ENCODE peak calls at places on chromosome 10, in six cellular contexts. X, J, P, F, U and A are unnamed samples.

GRCh38 chr10:31296754-31297153 is 22.3 kb upstream of the ZEB1 start:
- DNase-seq in J (no peak), F (no peak), P (no peak), X (no peak), U (no peak), A (no peak)

GRCh38 chr10:23439452-23439919 is 611 bp downstream of the OTUD1 start:
- DNase-seq in X (no peak), P (peak; percentile 51), U (peak; percentile 88), F (no peak), J (no peak), A (no peak)

GRCh38 chr10:100781145-100781665 is 35.8 kb downstream of the PAX2 start:
- DNase-seq in P (no peak), X (no peak), U (no peak), J (no peak), F (no peak), A (no peak)

GRCh38 chr10:114990991-114991390 is 53.0 kb downstream of the TRUB1 start:
- DNase-seq in U (no peak), J (no peak), F (no peak), X (no peak), P (no peak), A (no peak)

GRCh38 chr10:99941942-99942835 is 67.6 kb downstream of the DNMBP start:
- DNase-seq in P (no peak), J (no peak), F (peak; percentile 46), U (no peak), X (peak; percentile 38), A (no peak)

GRCh38 chr10:125160856-125161569 is 650 bp upstream of the CTBP2 start:
- DNase-seq in J (peak; percentile 83), X (peak; percentile 91), F (peak; percentile 76), U (peak; percentile 96), P (peak; percentile 80), A (peak; percentile 70)

GRCh38 chr10:71213127-71213616 is 802 bp downstream of the UNC5B start:
- DNase-seq in F (peak; percentile 52), X (peak; percentile 70), U (no peak), P (peak; percentile 50), J (no peak), A (no peak)

GRCh38 chr10:125023862-125024495 is 82.1 kb downstream of the ZRANB1 start:
- DNase-seq in F (peak; percentile 60), X (peak; percentile 82), U (peak; percentile 63), P (peak; percentile 76), J (no peak), A (no peak)

DNA sequence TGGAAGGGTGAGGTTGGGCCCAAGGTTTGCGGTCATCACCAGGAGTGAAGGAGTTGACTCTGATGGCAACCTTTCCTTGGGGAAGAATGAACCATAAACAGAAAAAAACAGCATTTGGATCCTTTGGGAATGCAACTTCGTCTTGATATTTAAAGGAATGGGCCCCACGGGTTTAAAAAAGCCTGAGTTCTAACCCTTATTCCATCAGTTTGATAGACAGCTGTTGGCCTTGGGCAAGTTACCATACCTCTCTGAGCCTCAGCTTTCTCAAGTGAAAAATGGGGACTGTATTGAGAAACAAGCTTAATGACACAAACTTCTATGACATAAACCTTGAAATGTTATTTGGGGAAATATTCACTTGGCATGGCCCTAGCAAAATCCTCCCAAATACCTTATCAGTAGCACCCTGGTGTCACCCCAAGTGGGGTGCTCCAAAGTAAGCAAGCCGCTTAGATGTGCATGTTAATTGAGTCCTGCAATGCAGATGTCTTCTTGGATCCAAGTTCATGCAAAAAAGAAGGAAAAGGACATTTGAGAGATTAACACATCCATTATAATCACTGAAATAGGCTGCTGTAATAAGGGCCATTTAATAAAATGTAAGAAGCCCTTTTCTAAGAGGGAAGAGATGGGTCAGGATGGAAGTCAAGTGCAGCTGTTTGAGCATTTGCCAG is 13.8 kb downstream of the MXI1 start:
- DNase-seq in J (no peak), U (no peak), P (no peak), X (no peak), F (no peak), A (no peak)
- TF ChIP-seq CTCF in J (no peak), U (no peak), P (no peak), X (no peak), F (no peak), A (no peak)

GRCh38 chr10:132396495-132397035 is 435 bp upstream of the PWWP2B start:
- DNase-seq in U (peak; percentile 93), P (peak; percentile 73), X (no peak), J (peak; percentile 64), F (peak; percentile 68), A (no peak)
- TF ChIP-seq CTCF in U (no peak), P (peak; percentile 43), X (no peak), J (peak; percentile 59), F (peak; percentile 68), A (no peak)

GRCh38 chr10:3935141-3935540 is 150.1 kb upstream of the KLF6 start:
- DNase-seq in F (peak; percentile 63), P (peak; percentile 26), J (peak; percentile 48), U (no peak), X (peak; percentile 40), A (no peak)
- TF ChIP-seq CTCF in F (no peak), P (no peak), J (no peak), U (no peak), X (no peak), A (peak; percentile 1)

DNA sequence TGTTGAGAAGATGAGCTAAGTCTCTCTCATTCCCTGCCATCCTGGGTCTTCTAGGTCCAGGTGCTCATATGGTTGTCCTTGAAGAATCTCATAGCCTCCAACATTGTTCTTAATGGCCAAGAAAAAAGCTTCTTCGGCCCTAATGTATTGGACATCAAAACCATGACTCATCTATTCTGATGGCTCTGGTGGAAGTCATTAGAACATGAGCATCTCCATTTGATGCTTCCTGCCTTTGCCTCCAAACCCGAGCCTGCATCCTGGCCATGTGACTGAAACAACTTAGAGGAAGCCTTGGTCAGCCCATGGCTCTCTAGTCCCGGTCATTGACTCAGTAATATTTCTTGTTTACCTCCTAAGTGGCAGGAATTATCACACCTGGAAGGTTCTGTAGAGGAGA is 264.1 kb upstream of the FZD8 start:
- DNase-seq in F (no peak), U (no peak), J (no peak), P (no peak), X (no peak), A (no peak)
- TF ChIP-seq CTCF in F (no peak), U (no peak), J (no peak), P (no peak), X (no peak), A (no peak)

GRCh38 chr10:93757136-93757535 is 600 bp upstream of the LGI1 start:
- DNase-seq in U (no peak), P (no peak), F (no peak), J (no peak), X (no peak), A (no peak)
- TF ChIP-seq CTCF in U (no peak), P (no peak), F (no peak), J (no peak), X (no peak), A (peak; percentile 1)

GRCh38 chr10:32961892-32962369 is 3.9 kb upstream of the ITGB1 start:
- DNase-seq in P (no peak), X (no peak), F (no peak), J (no peak), U (no peak), A (no peak)
- TF ChIP-seq CTCF in P (no peak), X (no peak), F (no peak), J (no peak), U (no peak), A (peak; percentile 26)

GRCh38 chr10:3623746-3624145 is 161.3 kb downstream of the KLF6 start:
- DNase-seq in P (no peak), J (no peak), F (no peak), U (no peak), X (no peak), A (peak; percentile 10)

GRCh38 chr10:3624367-3624766 is 160.6 kb downstream of the KLF6 start:
- DNase-seq in F (no peak), X (no peak), J (no peak), P (no peak), U (no peak), A (no peak)

GRCh38 chr10:3620818-3621217 is 164.2 kb downstream of the KLF6 start:
- DNase-seq in P (no peak), F (no peak), J (no peak), X (no peak), U (no peak), A (no peak)

GRCh38 chr10:3622845-3623621 is 162.0 kb downstream of the KLF6 start:
- DNase-seq in X (no peak), J (peak; percentile 68), P (no peak), U (no peak), F (no peak), A (no peak)

GRCh38 chr10:3622427-3622826 is 162.6 kb downstream of the KLF6 start:
- DNase-seq in U (no peak), J (no peak), P (no peak), X (no peak), F (no peak), A (no peak)
- TF ChIP-seq CTCF in U (no peak), J (no peak), P (no peak), X (no peak), F (no peak), A (no peak)

GRCh38 chr10:73246783-73247508 is at the start of gene DNAJC9:
- DNase-seq in J (peak; percentile 98), U (peak; percentile 99), F (peak; percentile 98), P (peak; percentile 97), X (peak; percentile 98), A (peak; percentile 75)
- TF ChIP-seq CTCF in J (no peak), U (no peak), F (peak; percentile 13), P (no peak), X (no peak), A (no peak)

DNA sequence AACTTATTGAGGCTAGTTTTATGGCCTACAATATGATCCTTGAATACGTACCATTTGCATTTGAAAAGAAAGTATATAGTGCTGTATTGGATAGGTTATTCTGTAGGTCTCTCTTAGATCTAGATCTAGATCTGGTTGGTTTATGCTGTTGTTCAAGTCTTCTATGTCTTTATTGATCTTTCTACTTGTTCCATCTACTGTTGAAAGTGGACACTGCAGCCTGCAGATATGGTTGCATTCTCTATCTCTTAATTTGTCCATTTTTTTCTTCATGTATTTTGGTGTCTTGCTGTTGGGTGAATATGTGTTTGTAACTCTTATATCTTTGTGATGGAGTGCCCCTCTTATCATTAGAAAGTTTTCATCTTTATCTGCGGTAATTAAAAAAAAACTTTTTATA is 139.4 kb upstream of the PCDH15 start:
- DNase-seq in P (no peak), J (no peak), F (no peak), U (no peak), X (no peak), A (no peak)
- TF ChIP-seq CTCF in P (no peak), J (no peak), F (no peak), U (no peak), X (no peak), A (no peak)

GRCh38 chr10:1138529-1138928 is 82.3 kb downstream of the WDR37 start:
- DNase-seq in P (no peak), X (no peak), J (no peak), U (no peak), F (no peak), A (no peak)

GRCh38 chr10:1141701-1142100 is 85.5 kb downstream of the WDR37 start:
- DNase-seq in U (no peak), X (no peak), F (no peak), P (no peak), J (no peak), A (no peak)

GRCh38 chr10:1137499-1138163 is 81.4 kb downstream of the WDR37 start:
- DNase-seq in P (no peak), F (no peak), J (no peak), X (no peak), U (no peak), A (no peak)

GRCh38 chr10:1141261-1141660 is 85.1 kb downstream of the WDR37 start:
- DNase-seq in P (no peak), J (no peak), X (no peak), U (no peak), F (no peak), A (no peak)

GRCh38 chr10:1142596-1142995 is 86.4 kb downstream of the WDR37 start:
- DNase-seq in U (no peak), F (no peak), J (peak; percentile 30), P (no peak), X (no peak), A (no peak)
- TF ChIP-seq CTCF in U (no peak), F (no peak), J (peak; percentile 71), P (no peak), X (no peak), A (no peak)